ENCODE peak calls at places on chromosomes 2 and 18, in four cellular contexts. One of them, this sample, is unnamed.

GRCh38 chr2:157307021-157307420 is 18.6 kb downstream of the ERMN start:
- DNase-seq in ELF-1: no peak
- DNase-seq in AG09319: no peak
- DNase-seq in fibroblast of lung: no peak
- DNase-seq in this sample: peak

GRCh38 chr2:54456526-54457325 is 599 bp downstream of the SPTBN1 start:
- DNase-seq in ELF-1: peak
- DNase-seq in AG09319: no peak
- DNase-seq in fibroblast of lung: peak
- DNase-seq in this sample: peak

GRCh38 chr2:181374741-181375675 is 82.2 kb upstream of the ITGA4 start:
- DNase-seq in ELF-1: no peak
- DNase-seq in AG09319: no peak
- DNase-seq in fibroblast of lung: no peak
- DNase-seq in this sample: no peak

GRCh38 chr2:20562540-20563225 is 88.2 kb downstream of the HS1BP3 start:
- DNase-seq in ELF-1: peak
- DNase-seq in AG09319: no peak
- DNase-seq in fibroblast of lung: no peak
- DNase-seq in this sample: no peak

GRCh38 chr2:48531141-48531648 is 1.2 kb downstream of the STON1 start:
- DNase-seq in ELF-1: peak
- DNase-seq in AG09319: peak
- DNase-seq in fibroblast of lung: peak
- DNase-seq in this sample: peak

GRCh38 chr2:215171151-215171550 is 32.7 kb upstream of the ABCA12 start:
- DNase-seq in ELF-1: no peak
- DNase-seq in AG09319: no peak
- DNase-seq in fibroblast of lung: peak
- DNase-seq in this sample: peak

GRCh38 chr18:55266981-55267380 is 307.7 kb upstream of the CCDC68 start:
- DNase-seq in ELF-1: no peak
- DNase-seq in AG09319: peak
- DNase-seq in fibroblast of lung: no peak
- DNase-seq in this sample: no peak

GRCh38 chr2:207422307-207422960 is 107.3 kb upstream of the CREB1 start:
- DNase-seq in ELF-1: no peak
- DNase-seq in AG09319: no peak
- DNase-seq in fibroblast of lung: no peak
- DNase-seq in this sample: no peak

GRCh38 chr2:158740127-158740526 is 55.0 kb upstream of the DAPL1 start:
- DNase-seq in ELF-1: peak
- DNase-seq in AG09319: no peak
- DNase-seq in fibroblast of lung: peak
- DNase-seq in this sample: no peak

GRCh38 chr2:56015631-56016251 is 92.2 kb upstream of the EFEMP1 start:
- DNase-seq in ELF-1: peak
- DNase-seq in AG09319: no peak
- DNase-seq in fibroblast of lung: no peak
- DNase-seq in this sample: no peak

GRCh38 chr2:37881397-37881796 is 43.7 kb upstream of the RMDN2 start:
- DNase-seq in ELF-1: no peak
- DNase-seq in AG09319: no peak
- DNase-seq in fibroblast of lung: no peak
- DNase-seq in this sample: no peak

GRCh38 chr2:174009488-174010223 is 44.5 kb upstream of the SP3 start:
- DNase-seq in ELF-1: no peak
- DNase-seq in AG09319: no peak
- DNase-seq in fibroblast of lung: no peak
- DNase-seq in this sample: peak

GRCh38 chr2:42918041-42918440 is 125.7 kb upstream of the HAAO start:
- DNase-seq in ELF-1: no peak
- DNase-seq in AG09319: no peak
- DNase-seq in fibroblast of lung: no peak
- DNase-seq in this sample: no peak

GRCh38 chr18:76875390-76876330 is 53.3 kb downstream of the ZNF236 start:
- DNase-seq in ELF-1: peak
- DNase-seq in AG09319: no peak
- DNase-seq in fibroblast of lung: peak
- DNase-seq in this sample: peak

GRCh38 chr2:184695-185094 is 79.1 kb downstream of the SH3YL1 start:
- DNase-seq in ELF-1: no peak
- DNase-seq in AG09319: no peak
- DNase-seq in fibroblast of lung: no peak
- DNase-seq in this sample: no peak

GRCh38 chr2:127735537-127736399 is 34.5 kb downstream of the SFT2D3 start:
- DNase-seq in ELF-1: no peak
- DNase-seq in AG09319: no peak
- DNase-seq in fibroblast of lung: peak
- DNase-seq in this sample: no peak

GRCh38 chr2:49210191-49210590 is 55.9 kb upstream of the FSHR start:
- DNase-seq in ELF-1: peak
- DNase-seq in AG09319: no peak
- DNase-seq in fibroblast of lung: no peak
- DNase-seq in this sample: no peak

GRCh38 chr18:32237024-32237423 is 47.2 kb downstream of the MEP1B start:
- DNase-seq in ELF-1: no peak
- DNase-seq in AG09319: no peak
- DNase-seq in fibroblast of lung: no peak
- DNase-seq in this sample: no peak

GRCh38 chr2:16242906-16243305 is 302.6 kb downstream of the MYCN start:
- DNase-seq in ELF-1: no peak
- DNase-seq in AG09319: no peak
- DNase-seq in fibroblast of lung: no peak
- DNase-seq in this sample: no peak

GRCh38 chr2:237614151-237614720 is 13.2 kb upstream of the LRRFIP1 start:
- DNase-seq in ELF-1: peak
- DNase-seq in AG09319: no peak
- DNase-seq in fibroblast of lung: no peak
- DNase-seq in this sample: no peak

This sample was measured in astrocyte of the spinal cord.